ENCODE peak calls at places on chromosomes 6 and 20, in ten cellular contexts. T, N, J, F, B, D, W, S, X and H are unnamed samples.

GRCh38 chr6:39937686-39938333 is 3.5 kb upstream of the MOCS1 start:
- DNase-seq in T (peak), N (no peak), J (no peak), F (no peak), B (no peak), D (no peak), W (no peak), S (no peak), X (no peak), H (no peak)

GRCh38 chr20:56393133-56393472 is 658 bp downstream of the CSTF1 start:
- DNase-seq in T (peak), N (no peak), J (no peak), F (no peak), B (no peak), D (no peak), W (no peak), S (peak), X (no peak), H (peak)

GRCh38 chr6:40352006-40352405 is 235.2 kb downstream of the LRFN2 start:
- DNase-seq in T (no peak), N (no peak), J (no peak), F (no peak), B (no peak), D (no peak), W (no peak), S (no peak), X (no peak), H (no peak)

GRCh38 chr6:45835725-45836437 is 179.8 kb downstream of the CLIC5 start:
- DNase-seq in T (no peak), N (no peak), J (no peak), F (no peak), B (no peak), D (no peak), W (no peak), S (peak), X (no peak), H (no peak)

GRCh38 chr6:66362888-66363287 is 655.9 kb upstream of the EYS start:
- DNase-seq in T (no peak), N (no peak), J (no peak), F (no peak), B (no peak), D (no peak), W (no peak), S (no peak), X (no peak), H (no peak)

GRCh38 chr6:28491984-28492317 is 23.6 kb downstream of the GPX6 start:
- DNase-seq in T (no peak), N (no peak), J (no peak), F (no peak), B (no peak), D (no peak), W (no peak), S (no peak), X (no peak), H (no peak)

GRCh38 chr6:134347916-134348805 is 30.2 kb upstream of the SGK1 start:
- DNase-seq in T (no peak), N (peak), J (no peak), F (no peak), B (peak), D (no peak), W (no peak), S (peak), X (no peak), H (no peak)

GRCh38 chr6:35742842-35743241 is 6.0 kb downstream of the ARMC12 start:
- DNase-seq in T (no peak), N (no peak), J (no peak), F (no peak), B (no peak), D (no peak), W (no peak), S (no peak), X (no peak), H (no peak)

GRCh38 chr6:30775104-30775503 is 30.8 kb upstream of the IER3 start:
- DNase-seq in T (no peak), N (no peak), J (no peak), F (no peak), B (no peak), D (no peak), W (no peak), S (peak), X (no peak), H (no peak)

GRCh38 chr6:27864906-27865883 is 47.0 kb downstream of the OR2B2 start:
- DNase-seq in T (peak), N (peak), J (peak), F (peak), B (no peak), D (peak), W (peak), S (peak), X (peak), H (peak)

GRCh38 chr6:131488780-131489179 is 84.2 kb upstream of the ARG1 start:
- DNase-seq in T (no peak), N (no peak), J (no peak), F (no peak), B (no peak), D (no peak), W (no peak), S (peak), X (no peak), H (no peak)

GRCh38 chr20:62710886-62711702 is 2.5 kb downstream of the NTSR1 start:
- DNase-seq in T (no peak), N (no peak), J (no peak), F (no peak), B (no peak), D (no peak), W (no peak), S (peak), X (no peak), H (no peak)

GRCh38 chr20:40848530-40848929 is 159.5 kb upstream of the MAFB start:
- DNase-seq in T (peak), N (no peak), J (no peak), F (no peak), B (no peak), D (no peak), W (no peak), S (no peak), X (no peak), H (no peak)

GRCh38 chr6:166989427-166990034 is 9.7 kb upstream of the CEP43 start:
- DNase-seq in T (peak), N (peak), J (peak), F (no peak), B (no peak), D (no peak), W (no peak), S (peak), X (peak), H (no peak)

GRCh38 chr20:24833592-24833991 is 115.5 kb upstream of the CST7 start:
- DNase-seq in T (no peak), N (no peak), J (no peak), F (no peak), B (no peak), D (no peak), W (no peak), S (no peak), X (no peak), H (no peak)

GRCh38 chr6:25279748-25280616 is 808 bp downstream of the CARMIL1 start:
- DNase-seq in T (peak), N (no peak), J (peak), F (no peak), B (no peak), D (peak), W (no peak), S (peak), X (peak), H (peak)

GRCh38 chr6:85360794-85361642 is 88.9 kb upstream of the NT5E start:
- DNase-seq in T (no peak), N (peak), J (no peak), F (peak), B (no peak), D (no peak), W (no peak), S (peak), X (no peak), H (no peak)